ENCODE peak calls at places on chromosomes 2 and 18, in nine cellular contexts. K is GM19239; D is NCI-H748 treated with DMSO at 0.1 percent for 48 hours; G is H9; R is HFFc6; U is AG04449; T is fibroblast of the conjunctiva; P is activated CD4-positive, alpha-beta T cell treated with anti-CD3 and anti-CD28 coated beads, Interleukin-2, amount 50 U/mL, for 24 hours; J is thyroid gland. M is an unnamed sample.

GRCh38 chr2:119221609-119222008 is 2.0 kb upstream of the STEAP3 start:
- DNase-seq in K (no peak), G (no peak), D (no peak), T (no peak), P (no peak), R (no peak), J (no peak), U (no peak), M (no peak)

GRCh38 chr2:101426808-101427207 is 39.5 kb upstream of the CREG2 start:
- DNase-seq in P (no peak), D (no peak), U (no peak), J (no peak), K (no peak), R (no peak), G (no peak), T (no peak), M (no peak)

GRCh38 chr2:204065571-204065970 is 129.0 kb downstream of the ICOS start:
- DNase-seq in G (no peak), P (no peak), R (no peak), D (no peak), U (no peak), J (no peak), T (no peak), K (no peak), M (no peak)

GRCh38 chr2:209532321-209532720 is 108.5 kb downstream of the MAP2 start:
- DNase-seq in U (no peak), T (no peak), J (no peak), D (no peak), K (no peak), R (no peak), G (no peak), P (no peak), M (no peak)

GRCh38 chr2:144143294-144144092 is 376.4 kb downstream of the ZEB2 start:
- DNase-seq in J (no peak), U (no peak), G (no peak), T (no peak), R (no peak), D (no peak), P (no peak), K (no peak), M (no peak)

GRCh38 chr18:25350561-25351201 is 1.3 kb downstream of the ZNF521 start:
- DNase-seq in U (no peak), R (peak), T (no peak), P (no peak), J (peak), K (peak), D (peak), G (peak), M (no peak)

GRCh38 chr2:27024188-27024587 is 8.6 kb upstream of the TMEM214 start:
- DNase-seq in K (no peak), T (no peak), G (peak), D (no peak), J (no peak), P (no peak), U (no peak), R (no peak), M (no peak)

GRCh38 chr2:26469092-26469710 is 8.7 kb downstream of the OTOF start:
- DNase-seq in K (peak), J (peak), T (peak), R (peak), U (no peak), G (peak), P (peak), D (peak), M (peak)

GRCh38 chr2:164717000-164717597 is 95.8 kb upstream of the GRB14 start:
- DNase-seq in P (no peak), J (no peak), U (no peak), G (no peak), K (no peak), R (peak), D (peak), T (no peak), M (no peak)

GRCh38 chr2:143473206-143473605 is 344.0 kb downstream of the ARHGAP15 start:
- DNase-seq in J (no peak), U (no peak), T (no peak), R (peak), D (no peak), P (no peak), G (no peak), K (no peak), M (no peak)

GRCh38 chr2:58127111-58127510 is 80.5 kb downstream of the VRK2 start:
- DNase-seq in D (no peak), U (no peak), J (no peak), R (no peak), G (no peak), P (no peak), K (no peak), T (no peak), M (no peak)

GRCh38 chr2:179265082-179265575 is 497 bp upstream of the SESTD1 start:
- DNase-seq in D (no peak), T (no peak), G (no peak), R (peak), J (no peak), K (no peak), P (no peak), U (no peak), M (peak)

GRCh38 chr2:170770304-170771048 is at the start of gene ERICH2:
- DNase-seq in K (peak), D (peak), U (no peak), T (peak), G (peak), R (peak), J (peak), P (peak), M (peak)

GRCh38 chr2:159086874-159087273 is 118.4 kb downstream of the TANC1 start:
- DNase-seq in J (no peak), T (no peak), D (no peak), G (no peak), P (no peak), U (no peak), K (no peak), R (no peak), M (no peak)

M was measured in AG09309.